ENCODE peak calls at places on chromosomes 1 and 21, in nine cellular contexts. B, O, U, H, A, Q, S, M and K are unnamed samples.
A peak's percentile ranks its signal among the peaks of the same experiment; 100 is the strongest.

GRCh38 chr1:226549094-226549936 is 751 bp downstream of the STUM start:
- DNase-seq in B (no peak), O (no peak), U (peak; percentile 29), H (no peak), A (no peak), Q (no peak), S (no peak), M (no peak), K (no peak)

GRCh38 chr1:85358702-85359438 is 82.4 kb upstream of the BCL10 start:
- DNase-seq in B (no peak), O (no peak), U (no peak), H (no peak), A (no peak), Q (no peak), S (no peak), M (no peak), K (no peak)

GRCh38 chr1:62208970-62209369 is 14.3 kb downstream of the L1TD1 start:
- DNase-seq in B (no peak), O (no peak), U (no peak), H (no peak), A (no peak), Q (no peak), S (no peak), M (no peak), K (no peak)

GRCh38 chr1:99621340-99621901 is 24.5 kb upstream of the PALMD start:
- DNase-seq in B (no peak), O (no peak), U (no peak), H (no peak), A (no peak), Q (peak; percentile 41), S (peak; percentile 91), M (no peak), K (no peak)

GRCh38 chr1:9201421-9202239 is 32.9 kb upstream of the H6PD start:
- DNase-seq in B (no peak), O (no peak), U (no peak), H (no peak), A (no peak), Q (no peak), S (peak; percentile 49), M (no peak), K (no peak)

GRCh38 chr1:38094711-38095336 is 48.2 kb upstream of the POU3F1 start:
- DNase-seq in B (no peak), O (no peak), U (no peak), H (no peak), A (no peak), Q (no peak), S (no peak), M (no peak), K (no peak)

GRCh38 chr21:44427241-44428120 is 27.8 kb upstream of the LRRC3 start:
- DNase-seq in B (no peak), O (peak; percentile 63), U (no peak), H (no peak), A (no peak), Q (no peak), S (no peak), M (no peak), K (no peak)

GRCh38 chr1:182071924-182072323 is 10.4 kb upstream of the ZNF648 start:
- DNase-seq in B (no peak), O (no peak), U (no peak), H (no peak), A (no peak), Q (no peak), S (no peak), M (no peak), K (no peak)

GRCh38 chr21:37563641-37564340 is 197.2 kb downstream of the DYRK1A start:
- DNase-seq in B (peak; percentile 93), O (peak; percentile 99), U (peak; percentile 86), H (peak; percentile 82), A (peak; percentile 54), Q (peak; percentile 63), S (peak; percentile 90), M (peak; percentile 95), K (peak; percentile 92)

GRCh38 chr21:37564341-37564923 is 197.9 kb downstream of the DYRK1A start:
- DNase-seq in B (peak; percentile 70), O (peak; percentile 93), U (no peak), H (peak; percentile 56), A (peak; percentile 60), Q (peak; percentile 95), S (peak; percentile 97), M (peak; percentile 77), K (peak; percentile 83)

GRCh38 chr21:37566790-37567725 is 200.5 kb downstream of the DYRK1A start:
- DNase-seq in B (no peak), O (no peak), U (no peak), H (no peak), A (no peak), Q (no peak), S (no peak), M (no peak), K (no peak)

GRCh38 chr21:37564924-37565529 is 198.5 kb downstream of the DYRK1A start:
- DNase-seq in B (no peak), O (no peak), U (no peak), H (no peak), A (no peak), Q (peak; percentile 10), S (no peak), M (no peak), K (no peak)

DNA sequence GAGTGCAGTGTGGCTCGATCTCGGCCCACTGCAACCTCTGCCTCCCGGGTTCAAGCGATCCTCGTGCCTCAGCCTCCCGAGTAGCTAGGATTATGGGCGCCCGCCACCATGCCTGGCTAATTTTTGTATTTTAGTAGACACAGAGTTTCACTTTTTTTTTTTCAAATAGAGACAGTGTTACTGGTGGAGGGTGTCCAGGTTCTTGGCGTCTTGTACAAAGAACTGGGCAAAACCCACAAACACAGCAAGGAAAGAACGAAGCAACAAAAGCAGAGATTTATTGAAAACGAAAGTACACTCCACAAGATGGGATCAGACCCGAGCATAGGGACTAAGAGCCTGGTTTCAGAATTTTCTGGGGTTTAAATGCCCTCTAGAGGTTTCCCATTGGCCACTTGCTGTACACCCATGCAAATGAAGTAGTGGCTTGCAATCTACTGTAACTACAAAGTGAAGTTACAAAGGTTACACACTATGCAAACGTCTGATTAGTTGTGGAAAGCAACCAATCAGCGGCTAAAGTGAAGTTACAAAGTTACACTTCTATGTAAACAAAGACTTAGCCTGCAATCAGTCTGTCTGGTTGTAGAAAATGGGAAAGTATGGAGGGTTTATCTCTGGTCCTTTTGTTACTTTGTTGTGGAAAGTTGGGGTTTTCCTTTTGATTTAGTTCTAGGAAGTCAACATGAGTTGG is 199.1 kb downstream of the DYRK1A start:
- DNase-seq in B (no peak), O (no peak), U (no peak), H (no peak), A (no peak), Q (no peak), S (no peak), M (no peak), K (no peak)
- TF ChIP-seq CTCF in B (peak; percentile 19), O (no peak), U (no peak), H (no peak), A (no peak), Q (no peak), S (no peak), M (no peak), K (no peak)

GRCh38 chr21:31176725-31177124 is 138.4 kb upstream of the KRTAP19-8 start:
- DNase-seq in B (no peak), O (no peak), U (no peak), H (no peak), A (no peak), Q (no peak), S (no peak), M (no peak), K (no peak)

GRCh38 chr21:31184462-31184861 is 146.2 kb upstream of the KRTAP19-8 start:
- DNase-seq in B (no peak), O (no peak), U (no peak), H (no peak), A (no peak), Q (no peak), S (no peak), M (no peak), K (no peak)

GRCh38 chr21:31181089-31181757 is 142.9 kb upstream of the KRTAP19-8 start:
- DNase-seq in B (no peak), O (no peak), U (no peak), H (no peak), A (no peak), Q (no peak), S (no peak), M (no peak), K (no peak)

GRCh38 chr21:31182231-31183129 is 144.2 kb upstream of the KRTAP19-8 start:
- DNase-seq in B (no peak), O (no peak), U (no peak), H (peak; percentile 24), A (no peak), Q (no peak), S (no peak), M (no peak), K (no peak)

GRCh38 chr21:31180256-31181088 is 142.2 kb upstream of the KRTAP19-8 start:
- DNase-seq in B (no peak), O (no peak), U (no peak), H (no peak), A (no peak), Q (no peak), S (peak; percentile 19), M (no peak), K (no peak)
- TF ChIP-seq CTCF in B (peak; percentile 65), O (peak; percentile 51), U (no peak), H (peak; percentile 35), A (peak; percentile 57), Q (peak; percentile 56), S (peak; percentile 75), M (peak; percentile 42), K (peak; percentile 29)

GRCh38 chr1:186806477-186806876 is 22.3 kb upstream of the PLA2G4A start:
- DNase-seq in B (peak; percentile 6), O (no peak), U (no peak), H (no peak), A (no peak), Q (no peak), S (peak; percentile 40), M (no peak), K (no peak)
- TF ChIP-seq CTCF in B (peak; percentile 12), O (no peak), U (no peak), H (no peak), A (peak; percentile 6), Q (no peak), S (peak; percentile 65), M (no peak), K (no peak)

GRCh38 chr21:43313939-43314405 is 113.0 kb downstream of the SIK1 start:
- DNase-seq in B (no peak), O (peak; percentile 70), U (no peak), H (no peak), A (no peak), Q (no peak), S (no peak), M (no peak), K (no peak)

GRCh38 chr21:43313221-43313938 is 113.6 kb downstream of the SIK1 start:
- DNase-seq in B (no peak), O (peak; percentile 66), U (no peak), H (no peak), A (no peak), Q (no peak), S (no peak), M (no peak), K (no peak)

GRCh38 chr21:43316156-43316845 is 110.6 kb downstream of the SIK1 start:
- DNase-seq in B (peak; percentile 6), O (peak; percentile 61), U (no peak), H (no peak), A (no peak), Q (no peak), S (no peak), M (no peak), K (no peak)

GRCh38 chr21:43317254-43317748 is 109.6 kb downstream of the SIK1 start:
- DNase-seq in B (no peak), O (peak; percentile 39), U (no peak), H (no peak), A (no peak), Q (no peak), S (no peak), M (no peak), K (no peak)

DNA sequence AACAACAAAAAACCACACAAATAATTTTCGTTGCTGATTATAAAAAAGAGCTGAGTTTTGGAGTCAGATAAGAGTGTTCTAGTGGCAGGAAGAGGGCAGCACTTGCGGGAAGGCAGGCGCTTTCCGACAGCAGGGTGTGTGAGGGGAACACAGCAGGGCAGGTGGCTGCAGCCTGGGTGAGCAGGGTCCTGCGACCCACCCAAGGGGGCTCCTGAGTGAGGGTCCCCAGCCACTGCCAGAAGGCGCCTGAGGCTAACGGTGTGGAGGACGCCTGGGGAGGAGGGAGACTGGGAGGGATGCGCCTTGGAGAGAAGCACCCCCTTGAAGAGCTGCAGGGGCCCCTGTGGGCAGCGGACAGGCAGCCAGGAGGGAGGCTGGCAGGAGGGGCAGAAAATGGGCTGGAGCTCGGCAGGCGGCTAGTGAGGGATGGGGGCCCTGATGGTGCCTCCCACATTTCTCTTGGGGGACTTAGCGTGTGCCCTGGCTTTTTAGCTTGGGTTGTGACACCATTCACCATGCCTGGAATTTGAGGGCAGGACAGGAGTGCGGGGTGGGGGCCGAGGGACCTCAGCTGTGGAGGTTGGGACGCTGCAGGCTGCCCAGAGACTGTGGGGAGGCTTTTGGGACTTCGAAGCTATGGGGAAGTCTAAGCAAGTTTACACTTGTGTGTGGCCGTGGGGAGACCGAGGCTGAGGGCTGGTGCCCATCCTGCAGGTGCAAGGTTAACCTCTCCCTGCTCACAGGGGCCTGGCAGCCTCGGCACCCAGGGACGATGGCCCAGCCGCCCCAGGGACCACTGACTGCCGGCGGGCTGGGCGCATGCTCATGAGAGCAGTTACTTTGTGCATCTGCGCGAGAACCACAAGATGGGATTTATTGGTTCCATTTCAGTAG is 111.4 kb downstream of the SIK1 start:
- DNase-seq in B (no peak), O (peak; percentile 61), U (no peak), H (no peak), A (no peak), Q (no peak), S (no peak), M (no peak), K (no peak)
- TF ChIP-seq CTCF in B (peak; percentile 7), O (peak; percentile 1), U (no peak), H (no peak), A (no peak), Q (peak; percentile 8), S (peak; percentile 29), M (no peak), K (peak; percentile 25)